ENCODE peak calls at places on chromosomes 7 and 10, in four cellular contexts. C is fibroblast of villous mesenchyme, M is foreskin fibroblast, O is lower leg skin. B is an unnamed sample.

GRCh38 chr7:5773661-5774086 is 7.8 kb downstream of the RNF216 start:
- DNase-seq in C (peak; percentile 94), M (peak; percentile 80), O (no peak), B (peak; percentile 88)

GRCh38 chr7:24967696-24968095 is 12.3 kb downstream of the OSBPL3 start:
- DNase-seq in C (no peak), M (no peak), O (no peak), B (no peak)

GRCh38 chr7:48680996-48681395 is 243.4 kb upstream of the CDC14C start:
- DNase-seq in C (no peak), M (no peak), O (no peak), B (no peak)

GRCh38 chr10:90222939-90223338 is 521.5 kb downstream of the KIF20B start:
- DNase-seq in C (no peak), M (no peak), O (no peak), B (no peak)

GRCh38 chr7:155769701-155770100 is 42.6 kb downstream of the SHH start:
- DNase-seq in C (peak; percentile 98), M (peak; percentile 79), O (no peak), B (peak; percentile 22)

GRCh38 chr10:62230344-62231138 is 38.1 kb downstream of the RTKN2 start:
- DNase-seq in C (no peak), M (no peak), O (no peak), B (no peak)

GRCh38 chr7:7620644-7621210 is 19.8 kb upstream of the UMAD1 start:
- DNase-seq in C (no peak), M (no peak), O (no peak), B (no peak)

GRCh38 chr10:75395955-75396860 is 5.4 kb downstream of the ZNF503 start:
- DNase-seq in C (no peak), M (no peak), O (no peak), B (no peak)

GRCh38 chr7:86914468-86915054 is 144.9 kb downstream of the ELAPOR2 start:
- DNase-seq in C (peak; percentile 5), M (no peak), O (no peak), B (peak; percentile 42)

GRCh38 chr10:32111585-32111984 is 55.4 kb upstream of the KIF5B start:
- DNase-seq in C (no peak), M (no peak), O (no peak), B (no peak)

GRCh38 chr10:32112055-32112454 is 55.8 kb upstream of the KIF5B start:
- DNase-seq in C (peak; percentile 7), M (peak; percentile 60), O (no peak), B (peak; percentile 62)

GRCh38 chr10:32109603-32110002 is 53.4 kb upstream of the KIF5B start:
- DNase-seq in C (no peak), M (no peak), O (no peak), B (no peak)

GRCh38 chr10:32114500-32114899 is 58.3 kb upstream of the KIF5B start:
- DNase-seq in C (no peak), M (no peak), O (no peak), B (no peak)

GRCh38 chr10:32110790-32111189 is 54.6 kb upstream of the KIF5B start:
- DNase-seq in C (no peak), M (no peak), O (no peak), B (no peak)
- H3K4me3 ChIP-seq in C (no peak overlapping the region), M (no peak overlapping the region), O (no peak overlapping the region), B (no peak overlapping the region)

DNA sequence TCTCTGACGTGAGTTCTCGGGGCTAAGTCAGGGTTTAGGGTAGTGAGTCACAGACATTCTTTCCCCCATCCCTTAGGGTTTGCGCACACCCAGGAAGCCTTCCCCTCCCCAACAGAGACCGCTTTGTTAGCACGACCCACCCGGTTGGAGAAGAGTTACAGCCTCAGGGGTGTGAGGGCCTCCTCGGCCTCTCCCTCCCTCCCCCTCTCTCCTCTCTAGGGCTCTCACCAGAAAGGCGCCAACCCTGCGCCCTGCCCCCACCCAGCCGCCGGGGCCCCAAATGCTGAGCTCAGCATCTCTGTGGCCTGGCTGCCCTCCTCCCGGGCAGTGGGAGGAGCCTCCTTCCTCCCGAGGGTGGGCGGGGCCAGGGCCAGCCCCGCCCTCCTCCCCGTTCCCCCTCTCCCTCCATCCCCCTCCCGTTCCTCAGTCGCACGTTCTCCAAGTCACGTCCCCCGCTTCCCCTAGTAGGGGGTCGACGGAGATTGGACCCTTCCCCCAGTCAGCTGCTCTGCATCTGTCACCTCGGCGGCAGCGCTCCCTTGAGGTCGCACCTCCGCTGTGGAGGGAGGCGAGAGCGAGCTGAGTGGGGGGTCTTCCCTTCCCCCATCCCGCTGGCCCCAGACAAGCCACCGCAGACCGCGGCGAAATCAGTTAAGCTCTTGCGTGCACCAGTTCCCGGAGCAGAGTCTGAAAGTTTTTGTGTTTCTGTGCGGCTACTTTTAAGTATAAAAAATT is 13.0 kb upstream of the DDIT4 start:
- DNase-seq in C (peak; percentile 99), M (peak; percentile 85), O (peak; percentile 82), B (peak; percentile 90)
- TF ChIP-seq CTCF in C (no peak), M (no peak), O (no peak), B (peak; percentile 1)

GRCh38 chr10:132627736-132628512 is 90.3 kb downstream of the INPP5A start:
- DNase-seq in C (peak; percentile 93), M (peak; percentile 45), O (no peak), B (peak; percentile 51)
- H3K4me3 ChIP-seq in C (peak overlapping the region; percentile 9), M (no peak overlapping the region), O (no peak overlapping the region), B (no peak overlapping the region)

DNA sequence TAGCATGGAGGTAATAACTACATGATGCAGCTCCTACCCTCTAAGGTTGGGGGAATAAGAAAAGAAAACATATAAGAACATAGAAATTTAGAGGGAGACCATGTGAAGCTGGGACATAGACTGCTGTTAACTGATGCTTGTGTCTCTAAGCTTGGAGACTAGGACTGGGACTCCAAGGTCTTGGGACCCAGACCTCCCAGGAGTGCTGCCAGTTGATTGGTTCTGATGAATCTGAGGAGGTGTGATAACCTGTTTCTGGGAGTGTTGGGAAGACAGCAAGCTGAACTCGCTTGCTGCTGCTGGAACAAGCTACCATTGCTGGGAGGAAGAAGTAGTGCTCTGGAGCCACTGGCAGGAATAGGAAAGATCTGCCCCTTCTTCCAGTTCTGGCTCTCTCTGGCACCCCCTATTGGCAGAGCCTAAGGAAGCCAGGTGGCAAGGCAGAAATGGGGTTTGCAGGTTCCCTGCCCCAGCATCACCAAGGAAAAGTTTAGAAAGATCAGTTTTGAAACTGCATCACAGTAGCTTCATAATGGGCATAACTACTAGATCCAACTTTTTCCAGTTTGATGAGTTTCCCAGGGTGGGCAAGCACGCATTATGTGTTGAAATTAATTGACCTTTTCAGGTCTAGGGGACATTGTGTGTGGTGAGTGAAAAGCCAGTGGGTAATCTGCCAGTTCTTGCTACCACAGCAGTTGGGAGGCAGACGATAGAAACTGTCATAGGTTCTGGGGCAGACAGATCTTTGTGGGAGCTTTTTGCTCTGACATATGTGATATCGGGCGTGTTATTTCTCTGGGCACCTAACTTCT is 140.7 kb downstream of the SND1 start:
- DNase-seq in C (no peak), M (no peak), O (no peak), B (no peak)
- TF ChIP-seq CTCF in C (peak; percentile 62), M (peak; percentile 41), O (no peak), B (peak; percentile 53)

DNA sequence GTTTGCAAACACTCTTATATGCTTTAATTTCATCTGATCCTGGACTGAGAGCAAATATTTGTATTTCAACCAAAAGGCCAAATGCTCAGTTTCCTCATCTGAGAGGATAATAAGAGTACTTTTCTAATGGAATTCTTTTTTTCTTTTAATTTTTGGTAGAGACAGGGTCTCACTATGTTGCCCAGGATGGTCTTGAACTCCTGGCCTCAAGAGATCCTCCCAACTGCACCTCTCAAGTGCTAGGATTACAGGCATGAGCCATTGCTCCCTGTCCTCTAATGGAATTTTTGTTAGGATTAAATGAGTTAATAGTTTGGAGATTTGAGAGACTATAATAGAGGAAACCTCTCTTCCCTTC is 68.4 kb upstream of the KMT2E start:
- DNase-seq in C (no peak), M (no peak), O (no peak), B (no peak)
- H3K4me3 ChIP-seq in C (no peak overlapping the region), M (no peak overlapping the region), O (no peak overlapping the region), B (no peak overlapping the region)